ENCODE peak calls at places on chromosomes 5 and 9, in five cellular contexts. G is skeletal muscle cell, F is cardiac fibroblast, S is iPS DF 6.9, L is body of pancreas. H is an unnamed sample.

GRCh38 chr5:168708301-168708695 is 129.1 kb upstream of the PANK3 start:
- DNase-seq in G (no peak), F (no peak), S (no peak), L (no peak), H (no peak)

GRCh38 chr5:83703059-83703458 is 17.6 kb downstream of the HAPLN1 start:
- DNase-seq in G (no peak), F (no peak), S (no peak), L (no peak), H (no peak)

GRCh38 chr5:16935271-16936149 is 578 bp downstream of the MYO10 start:
- DNase-seq in G (no peak), F (peak), S (no peak), L (peak), H (no peak)

GRCh38 chr9:109381011-109381729 is 60.3 kb upstream of the EPB41L4B start:
- DNase-seq in G (no peak), F (no peak), S (no peak), L (no peak), H (no peak)

GRCh38 chr5:126009566-126009965 is 413.6 kb upstream of the GRAMD2B start:
- DNase-seq in G (no peak), F (no peak), S (peak), L (no peak), H (no peak)

GRCh38 chr5:159735749-159736660 is 180.3 kb upstream of the ADRA1B start:
- DNase-seq in G (peak), F (no peak), S (no peak), L (no peak), H (no peak)

GRCh38 chr9:134619456-134619982 is 22.1 kb upstream of the COL5A1 start:
- DNase-seq in G (no peak), F (no peak), S (no peak), L (no peak), H (no peak)

GRCh38 chr9:135592625-135593024 is 31.1 kb downstream of the PAEP start:
- DNase-seq in G (no peak), F (no peak), S (no peak), L (no peak), H (no peak)

GRCh38 chr5:114179134-114179533 is 182.7 kb upstream of the KCNN2 start:
- DNase-seq in G (no peak), F (no peak), S (no peak), L (no peak), H (no peak)

GRCh38 chr5:34742112-34742511 is 86.0 kb downstream of the RAI14 start:
- DNase-seq in G (no peak), F (no peak), S (no peak), L (no peak), H (no peak)

GRCh38 chr9:98614941-98615340 is 93.8 kb downstream of the GABBR2 start:
- DNase-seq in G (no peak), F (no peak), S (no peak), L (no peak), H (no peak)

GRCh38 chr5:174533127-174533453 is 191.3 kb upstream of the MSX2 start:
- DNase-seq in G (no peak), F (no peak), S (no peak), L (no peak), H (no peak)

GRCh38 chr5:61732796-61733195 is 400.7 kb downstream of the ZSWIM6 start:
- DNase-seq in G (no peak), F (no peak), S (no peak), L (no peak), H (no peak)

GRCh38 chr9:97980918-97981827 is 2.0 kb upstream of the ANP32B start:
- DNase-seq in G (no peak), F (no peak), S (no peak), L (no peak), H (no peak)

GRCh38 chr9:122402403-122403268 is 31.8 kb downstream of the PTGS1 start:
- DNase-seq in G (peak), F (peak), S (no peak), L (no peak), H (peak)

GRCh38 chr5:56977034-56977433 is 25.1 kb upstream of the MIER3 start:
- DNase-seq in G (no peak), F (no peak), S (no peak), L (no peak), H (no peak)

GRCh38 chr5:159051431-159052281 is 48.1 kb downstream of the EBF1 start:
- DNase-seq in G (no peak), F (peak), S (no peak), L (peak), H (no peak)

GRCh38 chr5:177357459-177358332 is at the start of gene RGS14:
- DNase-seq in G (no peak), F (peak), S (no peak), L (no peak), H (no peak)

GRCh38 chr9:6239694-6240093 is 24.1 kb downstream of the IL33 start:
- DNase-seq in G (no peak), F (peak), S (no peak), L (no peak), H (no peak)

GRCh38 chr9:109799792-109800191 is 19.8 kb downstream of the PALM2AKAP2 start:
- DNase-seq in G (no peak), F (peak), S (no peak), L (no peak), H (no peak)

GRCh38 chr5:174910245-174910737 is 185.9 kb downstream of the MSX2 start:
- DNase-seq in G (no peak), F (peak), S (peak), L (peak), H (no peak)

GRCh38 chr5:128736567-128736966 is 198.5 kb upstream of the FBN2 start:
- DNase-seq in G (no peak), F (peak), S (no peak), L (peak), H (no peak)

GRCh38 chr9:131238402-131239021 is 37.8 kb downstream of the FAM78A start:
- DNase-seq in G (peak), F (peak), S (no peak), L (no peak), H (no peak)
- H3K4me3 ChIP-seq in G (no peak), F (no peak), S (no peak), L (no peak), H (no peak)

GRCh38 chr5:54398191-54398590 is 57.3 kb upstream of the HSPB3 start:
- DNase-seq in G (no peak), F (no peak), S (no peak), L (no peak), H (no peak)
- H3K4me3 ChIP-seq in G (no peak), F (no peak), S (no peak), L (no peak), H (no peak)

GRCh38 chr9:129624947-129625346 is 1.0 kb upstream of the NTMT1 start:
- DNase-seq in G (no peak), F (peak), S (no peak), L (no peak), H (no peak)
- H3K4me3 ChIP-seq in G (no peak), F (no peak), S (no peak), L (no peak), H (no peak)

GRCh38 chr9:34250721-34251120 is 71.9 kb downstream of the UBAP1 start:
- DNase-seq in G (no peak), F (no peak), S (no peak), L (no peak), H (no peak)
- H3K4me3 ChIP-seq in G (no peak), F (no peak), S (no peak), L (no peak), H (no peak)

GRCh38 chr5:149580808-149581191 is 498 bp upstream of the ARHGEF37 start:
- DNase-seq in G (no peak), F (no peak), S (no peak), L (no peak), H (no peak)
- H3K4me3 ChIP-seq in G (peak), F (peak), S (peak), L (no peak), H (peak)

GRCh38 chr5:172642046-172642409 is 965 bp downstream of the NEURL1B start:
- DNase-seq in G (no peak), F (no peak), S (no peak), L (no peak), H (no peak)

GRCh38 chr5:172642511-172642910 is 1.4 kb downstream of the NEURL1B start:
- DNase-seq in G (no peak), F (no peak), S (no peak), L (no peak), H (no peak)

GRCh38 chr5:172640139-172640538 is 924 bp upstream of the NEURL1B start:
- DNase-seq in G (no peak), F (no peak), S (no peak), L (no peak), H (no peak)

GRCh38 chr5:172640822-172641358 is at the start of gene NEURL1B:
- DNase-seq in G (no peak), F (peak), S (no peak), L (peak), H (no peak)

DNA sequence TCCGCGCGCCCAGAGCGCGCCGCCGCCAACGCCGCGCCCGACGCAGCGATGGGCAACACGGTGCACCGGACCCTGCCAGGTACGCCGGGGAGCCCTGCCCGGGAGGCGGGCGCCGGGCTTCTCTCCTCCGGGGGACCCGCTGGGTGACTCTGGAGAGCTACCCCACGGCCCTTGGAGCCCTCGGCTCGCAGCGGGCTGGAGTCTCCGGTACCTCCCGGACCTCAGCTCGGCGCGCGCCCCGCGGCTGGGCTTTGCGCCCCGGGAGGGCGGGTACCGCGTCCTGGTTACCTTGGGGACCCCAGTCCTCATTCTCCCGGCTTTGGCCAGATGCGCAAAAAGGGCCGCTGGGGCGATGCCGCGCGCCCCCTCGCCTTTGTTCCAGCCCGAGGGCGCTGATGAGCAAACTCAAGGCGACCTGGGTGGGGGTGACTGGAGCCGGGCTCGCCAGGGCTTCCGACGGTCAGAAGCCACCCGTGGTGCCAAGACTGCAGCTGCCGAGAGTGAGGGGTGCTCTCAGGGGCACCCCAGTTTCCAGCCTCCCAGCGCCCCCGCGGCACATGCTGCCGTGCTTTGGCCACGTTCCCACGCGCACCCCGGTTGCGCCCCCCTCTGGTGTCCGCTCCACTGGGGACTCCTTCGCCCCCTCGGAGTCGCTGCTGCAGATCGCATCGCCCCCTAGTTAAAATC is 439 bp downstream of the NEURL1B start:
- DNase-seq in G (no peak), F (no peak), S (no peak), L (no peak), H (no peak)
- H3K4me3 ChIP-seq in G (peak), F (peak), S (peak), L (peak), H (peak)